ENCODE peak calls at places on chromosome 14, in eight cellular contexts. I is H9, E is thyroid gland, D is A549, P is cardiac muscle cell, O is tibial artery, A is right atrium auricular region, B is foreskin fibroblast. L is an unnamed sample.

GRCh38 chr14:65462411-65462810 is 49.9 kb downstream of the FUT8 start:
- DNase-seq in O (no peak), E (no peak), B (no peak), P (no peak), A (no peak), I (no peak), D (no peak), L (no peak)

GRCh38 chr14:90799420-90799819 is 16.8 kb downstream of the TTC7B start:
- DNase-seq in O (no peak), B (no peak), I (no peak), P (no peak), D (no peak), E (no peak), A (no peak), L (no peak)

GRCh38 chr14:68894123-68894522 is 85.0 kb downstream of the ACTN1 start:
- DNase-seq in O (peak; percentile 93), D (no peak), A (no peak), E (no peak), P (peak; percentile 86), I (no peak), B (no peak), L (no peak)

GRCh38 chr14:51327376-51327775 is 87.3 kb downstream of the TMX1 start:
- DNase-seq in B (no peak), A (no peak), P (peak; percentile 53), O (no peak), E (no peak), D (no peak), I (no peak), L (no peak)

GRCh38 chr14:95520346-95520745 is 3.9 kb upstream of the SYNE3 start:
- DNase-seq in B (no peak), E (no peak), D (no peak), A (no peak), O (no peak), P (no peak), I (no peak), L (no peak)

GRCh38 chr14:53391631-53392030 is 238.5 kb upstream of the DDHD1 start:
- DNase-seq in I (no peak), A (no peak), E (no peak), B (peak; percentile 96), D (no peak), O (no peak), P (peak; percentile 26), L (no peak)

GRCh38 chr14:72590577-72590976 is 303.3 kb downstream of the DPF3 start:
- DNase-seq in E (no peak), A (no peak), D (no peak), O (no peak), B (no peak), P (no peak), I (no peak), L (no peak)

GRCh38 chr14:81169711-81170103 is 51.1 kb downstream of the GTF2A1 start:
- DNase-seq in I (peak; percentile 34), B (peak; percentile 16), E (peak; percentile 58), A (peak; percentile 81), O (peak; percentile 83), P (peak; percentile 41), D (no peak), L (peak; percentile 73)

GRCh38 chr14:22039938-22040780 is 366.5 kb upstream of the OR4E1 start:
- DNase-seq in A (no peak), D (peak; percentile 6), B (no peak), O (no peak), I (no peak), E (peak; percentile 56), P (peak; percentile 7), L (no peak)

GRCh38 chr14:51513281-51513680 is 138.4 kb upstream of the FRMD6 start:
- DNase-seq in O (no peak), A (no peak), P (no peak), I (no peak), B (no peak), E (no peak), D (no peak), L (no peak)

GRCh38 chr14:100238419-100239199 is at the start of gene YY1:
- DNase-seq in D (peak; percentile 86), E (peak; percentile 100), I (peak; percentile 99), O (peak; percentile 99), P (peak; percentile 99), B (peak; percentile 98), A (peak; percentile 99), L (peak; percentile 100)

GRCh38 chr14:100239840-100240724 is 1.1 kb downstream of the YY1 start:
- DNase-seq in A (peak; percentile 85), D (peak; percentile 62), I (peak; percentile 76), B (peak; percentile 87), E (peak; percentile 92), O (peak; percentile 95), P (peak; percentile 97), L (peak; percentile 89)

GRCh38 chr14:100239200-100239839 is 376 bp downstream of the YY1 start:
- DNase-seq in A (no peak), D (no peak), I (no peak), B (no peak), P (no peak), E (peak; percentile 15), O (no peak), L (peak; percentile 25)

GRCh38 chr14:100241279-100241678 is 2.3 kb downstream of the YY1 start:
- DNase-seq in B (no peak), O (no peak), E (no peak), P (no peak), D (no peak), A (no peak), I (no peak), L (no peak)

GRCh38 chr14:100240725-100241032 is 1.7 kb downstream of the YY1 start:
- DNase-seq in A (no peak), B (no peak), I (no peak), D (no peak), P (no peak), O (no peak), E (no peak), L (no peak)
- TF ChIP-seq CTCF in A (no peak), B (no peak), I (no peak), D (no peak), P (no peak), O (no peak), E (no peak), L (no peak)

GRCh38 chr14:102916347-102917055 is 6.0 kb upstream of the AMN start:
- DNase-seq in D (no peak), P (no peak), A (no peak), E (no peak), I (no peak), O (no peak), B (no peak), L (no peak)

GRCh38 chr14:102913341-102914211 is 8.9 kb upstream of the AMN start:
- DNase-seq in E (no peak), P (no peak), O (peak; percentile 65), D (peak; percentile 43), I (no peak), A (no peak), B (no peak), L (no peak)

GRCh38 chr14:102915292-102916110 is 7.0 kb upstream of the AMN start:
- DNase-seq in P (no peak), B (no peak), D (no peak), E (no peak), O (no peak), A (no peak), I (no peak), L (no peak)

GRCh38 chr14:102917056-102917385 is 5.4 kb upstream of the AMN start:
- DNase-seq in I (no peak), P (no peak), B (no peak), A (no peak), O (no peak), E (no peak), D (no peak), L (no peak)

DNA sequence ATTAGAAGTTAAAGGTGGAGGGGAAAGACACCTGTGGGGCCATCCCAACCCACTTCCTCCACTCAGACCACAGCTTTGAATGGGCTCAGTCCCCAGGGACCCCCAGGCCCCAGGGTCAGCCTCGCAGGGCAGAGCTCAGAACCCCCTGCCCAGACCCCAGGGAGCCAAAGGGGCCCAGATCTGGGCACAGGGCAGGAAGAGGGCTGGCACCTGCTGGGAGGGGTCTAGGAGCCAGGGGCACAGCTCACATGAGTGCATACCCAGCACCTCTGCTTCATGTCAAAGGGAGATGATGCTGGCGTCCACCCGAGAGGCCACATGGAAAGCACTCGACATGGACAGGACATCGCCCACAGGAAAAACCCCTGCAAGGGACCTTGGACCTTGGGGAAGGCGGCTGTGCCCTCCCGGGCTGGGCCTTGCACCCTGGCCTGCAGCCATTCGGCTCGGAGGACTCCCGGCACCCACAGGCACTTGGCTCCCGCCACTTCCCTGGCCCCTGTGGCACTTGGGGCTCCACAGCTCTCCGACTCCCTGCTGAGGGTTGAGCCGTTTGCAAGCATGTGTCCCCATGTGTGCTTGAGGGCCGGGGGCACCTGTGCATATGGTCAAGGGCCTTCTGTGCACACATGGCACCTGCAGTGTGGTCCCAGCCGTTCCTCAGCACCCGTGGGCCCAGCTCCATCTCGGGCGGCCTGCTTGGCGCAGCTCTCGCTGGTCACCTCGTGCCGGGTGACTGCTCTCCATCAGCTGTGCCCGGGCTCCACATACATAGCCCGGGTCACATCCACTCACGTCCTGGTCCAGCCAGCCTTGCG is 7.8 kb upstream of the AMN start:
- DNase-seq in D (no peak), I (no peak), O (no peak), A (no peak), B (no peak), E (no peak), P (no peak), L (no peak)
- TF ChIP-seq CTCF in D (no peak), I (no peak), O (no peak), A (no peak), B (no peak), E (no peak), P (no peak), L (no peak)

DNA sequence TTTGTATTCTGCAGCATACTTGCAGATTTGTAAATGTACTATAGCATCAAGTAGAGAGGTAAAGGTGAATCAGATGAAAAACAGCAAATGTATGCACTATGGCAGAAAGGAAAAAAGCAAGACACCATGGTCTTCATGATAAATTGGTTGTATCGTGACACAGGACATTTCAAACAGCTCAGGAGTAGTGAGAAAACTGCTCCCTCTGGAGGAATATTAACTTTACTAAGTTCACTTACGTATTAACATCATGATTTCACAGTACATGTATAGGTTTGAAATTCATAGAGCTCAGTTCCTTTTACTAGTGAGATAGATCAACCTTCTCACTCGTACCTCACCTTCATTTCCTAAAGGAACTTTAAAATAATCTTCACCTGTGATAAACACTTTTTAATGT is 6.5 kb downstream of the MBIP start:
- DNase-seq in P (peak; percentile 10), B (no peak), I (no peak), E (no peak), D (no peak), O (no peak), A (no peak), L (no peak)
- TF ChIP-seq CTCF in P (no peak), B (no peak), I (no peak), E (peak; percentile 44), D (peak; percentile 14), O (no peak), A (no peak), L (no peak)

DNA sequence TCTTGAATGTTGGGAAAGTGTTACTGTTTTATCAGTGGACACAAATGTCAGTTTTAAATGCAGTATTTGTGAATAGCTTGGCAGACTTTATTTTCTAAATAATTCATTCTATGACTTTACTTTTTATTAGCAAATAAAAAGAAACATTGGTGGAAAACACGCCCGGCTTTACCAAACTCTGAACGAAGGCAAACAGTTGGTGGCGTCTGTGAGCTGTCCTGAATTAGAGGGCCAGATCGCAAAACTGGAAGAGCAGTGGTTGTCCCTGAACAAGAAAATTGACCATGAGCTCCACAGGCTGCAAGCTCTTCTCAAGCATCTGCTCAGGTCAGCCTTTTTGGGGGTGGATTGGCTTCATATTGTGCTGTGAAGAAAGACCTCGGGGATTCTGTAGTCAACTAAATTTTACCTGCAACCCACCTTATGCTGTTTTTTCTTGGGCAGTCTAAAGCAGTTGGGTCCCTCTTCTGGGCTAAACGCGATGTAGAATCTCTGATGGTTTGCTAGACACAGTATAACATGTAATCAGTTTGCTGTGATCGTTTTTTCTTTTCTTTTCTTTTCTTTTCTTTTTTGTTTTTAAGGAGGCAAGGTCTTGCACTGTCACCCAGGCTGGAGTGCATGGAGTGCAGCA is 156.4 kb downstream of the ESR2 start:
- DNase-seq in D (no peak), P (peak; percentile 30), I (no peak), A (no peak), E (no peak), B (no peak), O (no peak), L (peak; percentile 27)
- TF ChIP-seq CTCF in D (no peak), P (peak; percentile 31), I (peak; percentile 60), A (no peak), E (no peak), B (no peak), O (no peak), L (peak; percentile 66)

L was measured in body of pancreas.